ENCODE peak calls at places on chromosomes 11 and 22, in seven cellular contexts. Y is CD8-positive, alpha-beta T cell; Q is adrenal gland; M is cardiac muscle cell; D is body of pancreas; V is CD4-positive, alpha-beta memory T cell; R is breast epithelium. A is an unnamed sample.

GRCh38 chr11:995058-995751 is 41.3 kb downstream of the MUC6 start:
- DNase-seq in Y (no peak), Q (no peak), M (no peak), D (no peak), V (no peak), R (no peak), A (no peak)

GRCh38 chr11:22582011-22582410 is 43.6 kb downstream of the FANCF start:
- DNase-seq in Y (no peak), Q (no peak), M (no peak), D (no peak), V (no peak), R (no peak), A (no peak)

GRCh38 chr11:134515081-134515960 is 103.3 kb upstream of the B3GAT1 start:
- DNase-seq in Y (no peak), Q (no peak), M (no peak), D (no peak), V (no peak), R (no peak), A (no peak)

GRCh38 chr22:43553451-43554258 is 141.8 kb downstream of the MPPED1 start:
- DNase-seq in Y (no peak), Q (no peak), M (no peak), D (no peak), V (no peak), R (no peak), A (no peak)

GRCh38 chr22:37880668-37881440 is 25.2 kb upstream of the MICALL1 start:
- DNase-seq in Y (no peak), Q (no peak), M (no peak), D (no peak), V (no peak), R (no peak), A (no peak)

GRCh38 chr11:1523779-1524178 is 37.2 kb upstream of the MOB2 start:
- DNase-seq in Y (no peak), Q (no peak), M (no peak), D (no peak), V (no peak), R (no peak), A (no peak)

GRCh38 chr11:12634329-12634728 is 39.9 kb upstream of the TEAD1 start:
- DNase-seq in Y (no peak), Q (no peak), M (no peak), D (no peak), V (no peak), R (no peak), A (no peak)

GRCh38 chr22:27512283-27512761 is 289.2 kb downstream of the MN1 start:
- DNase-seq in Y (no peak), Q (peak; percentile 47), M (no peak), D (peak; percentile 79), V (no peak), R (peak; percentile 20), A (no peak)

GRCh38 chr22:31210830-31211503 is 1.1 kb upstream of the LIMK2 start:
- DNase-seq in Y (no peak), Q (peak; percentile 50), M (no peak), D (no peak), V (peak; percentile 21), R (no peak), A (no peak)

GRCh38 chr11:114354076-114354475 is 46.2 kb downstream of the C11orf71 start:
- DNase-seq in Y (no peak), Q (no peak), M (no peak), D (no peak), V (no peak), R (no peak), A (no peak)

GRCh38 chr11:103651341-103651998 is 385.0 kb upstream of the DDI1 start:
- DNase-seq in Y (no peak), Q (no peak), M (no peak), D (no peak), V (no peak), R (no peak), A (no peak)

GRCh38 chr11:132337819-132338416 is 967.5 kb downstream of the NTM start:
- DNase-seq in Y (no peak), Q (no peak), M (no peak), D (no peak), V (no peak), R (no peak), A (no peak)

GRCh38 chr11:83192846-83193245 is 666 bp upstream of the ANKRD42 start:
- DNase-seq in Y (no peak), Q (no peak), M (no peak), D (no peak), V (no peak), R (no peak), A (no peak)

GRCh38 chr11:5237384-5237783 is 3.1 kb upstream of the HBD start:
- DNase-seq in Y (no peak), Q (no peak), M (no peak), D (no peak), V (no peak), R (no peak), A (no peak)

GRCh38 chr11:79616392-79616831 is 175.6 kb upstream of the TENM4 start:
- DNase-seq in Y (no peak), Q (no peak), M (no peak), D (no peak), V (no peak), R (no peak), A (no peak)

GRCh38 chr11:13868710-13869403 is 93.7 kb upstream of the SPON1 start:
- DNase-seq in Y (peak; percentile 12), Q (no peak), M (no peak), D (no peak), V (peak; percentile 87), R (no peak), A (no peak)

GRCh38 chr22:32473388-32473952 is 1.1 kb upstream of the FBXO7 start:
- DNase-seq in Y (no peak), Q (peak; percentile 25), M (peak; percentile 73), D (no peak), V (peak; percentile 60), R (no peak), A (peak; percentile 50)

GRCh38 chr22:45709866-45710265 is 38.2 kb downstream of the ATXN10 start:
- DNase-seq in Y (no peak), Q (no peak), M (no peak), D (no peak), V (no peak), R (no peak), A (no peak)
- H3K27ac ChIP-seq in Y (no peak overlapping the region), Q (peak overlapping the region; percentile 46), M (no peak overlapping the region), D (no peak overlapping the region), V (no peak overlapping the region), R (no peak overlapping the region), A (no peak overlapping the region)

DNA sequence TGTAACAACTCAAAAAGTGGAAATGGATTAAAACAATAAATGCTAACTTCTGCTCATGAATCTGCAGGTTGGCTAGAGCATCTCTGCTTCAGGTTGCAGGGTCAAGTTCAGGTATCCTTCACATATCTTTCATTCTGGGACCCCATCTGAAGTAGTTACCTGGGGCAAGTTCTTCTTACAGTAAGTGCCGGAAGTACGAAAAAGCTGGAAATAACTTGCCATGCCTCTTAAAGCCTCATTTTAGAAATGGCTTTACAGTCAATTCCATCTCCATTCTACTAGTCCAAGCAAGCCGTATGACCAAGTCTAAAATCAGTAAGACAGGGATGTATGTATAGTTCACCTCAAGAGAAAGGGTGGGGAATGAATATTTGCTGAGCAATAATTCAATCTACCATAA is 93.7 kb downstream of the FCHSD2 start:
- DNase-seq in Y (no peak), Q (no peak), M (no peak), D (no peak), V (no peak), R (no peak), A (no peak)
- H3K4me1 ChIP-seq in Y (peaks cover 13% of the 10 kb centered on the region), Q (peaks cover 23% of the 10 kb centered on the region), M (no peaks in the 10 kb centered on the region), D (peaks cover 20% of the 10 kb centered on the region), V (peaks cover 18% of the 10 kb centered on the region), R (no peaks in the 10 kb centered on the region), A (no peaks in the 10 kb centered on the region)

GRCh38 chr11:35507688-35508087 is 17.7 kb downstream of the PAMR1 start:
- DNase-seq in Y (no peak), Q (no peak), M (no peak), D (no peak), V (no peak), R (no peak), A (no peak)
- H3K36me3 ChIP-seq in Y (no peaks in the 10 kb centered on the region), Q (no peaks in the 10 kb centered on the region), M (no peaks in the 10 kb centered on the region), D (no peaks in the 10 kb centered on the region), V (no peaks in the 10 kb centered on the region), R (no peaks in the 10 kb centered on the region), A (no peaks in the 10 kb centered on the region)

DNA sequence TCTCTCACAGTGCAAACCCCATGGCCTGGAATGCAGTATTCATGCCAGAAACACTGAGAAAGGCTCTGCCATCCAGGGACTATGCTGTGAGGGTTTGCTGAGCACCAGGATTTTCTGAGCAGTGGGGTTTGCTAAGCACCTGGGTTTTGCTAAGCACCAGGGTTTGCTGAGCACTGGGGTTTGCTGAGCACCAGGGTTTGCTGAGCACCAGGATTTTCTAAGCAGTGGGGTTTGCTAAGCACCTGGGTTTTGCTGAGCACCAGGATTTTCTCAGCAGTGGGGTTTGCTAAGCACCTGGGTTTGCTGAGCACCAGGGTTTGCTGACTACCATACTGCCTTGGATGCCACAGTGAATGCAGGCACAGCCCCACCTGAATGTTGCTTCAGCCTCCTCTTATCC is 48.3 kb upstream of the SMIM38 start:
- DNase-seq in Y (no peak), Q (no peak), M (no peak), D (no peak), V (no peak), R (no peak), A (no peak)
- H3K27ac ChIP-seq in Y (no peak overlapping the region), Q (no peak overlapping the region), M (no peak overlapping the region), D (no peak overlapping the region), V (no peak overlapping the region), R (no peak overlapping the region), A (no peak overlapping the region)

DNA sequence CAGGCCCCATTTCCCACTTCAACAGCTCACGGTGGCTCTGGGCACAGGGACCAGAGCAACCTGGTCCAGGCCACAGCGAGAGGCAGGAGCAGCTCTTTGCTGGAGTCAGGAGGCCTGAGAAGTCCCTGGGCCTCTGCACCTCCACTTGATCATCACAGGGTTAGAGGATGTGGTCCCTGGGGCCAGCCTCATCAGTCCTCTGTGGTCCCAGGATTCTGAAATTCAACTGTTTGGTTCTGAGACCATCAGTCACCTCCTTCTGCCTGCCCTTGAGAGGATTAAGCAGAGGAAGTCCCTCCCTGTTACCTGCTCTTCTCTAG is 24.9 kb upstream of the CBX7 start:
- DNase-seq in Y (no peak), Q (no peak), M (no peak), D (no peak), V (no peak), R (peak; percentile 18), A (no peak)
- H3K4me1 ChIP-seq in Y (peaks cover 48% of the 10 kb centered on the region), Q (peaks cover 52% of the 10 kb centered on the region), M (peaks cover 26% of the 10 kb centered on the region), D (peaks cover 42% of the 10 kb centered on the region), V (peaks cover 48% of the 10 kb centered on the region), R (peaks cover 24% of the 10 kb centered on the region), A (peaks cover 25% of the 10 kb centered on the region)

GRCh38 chr11:65585396-65586246 is 9.8 kb downstream of the EHBP1L1 start:
- DNase-seq in Y (no peak), Q (no peak), M (no peak), D (no peak), V (no peak), R (no peak), A (no peak)
- H3K36me3 ChIP-seq in Y (peaks cover 8% of the 10 kb centered on the region), Q (peaks cover 21% of the 10 kb centered on the region), M (no peaks in the 10 kb centered on the region), D (no peaks in the 10 kb centered on the region), V (peaks cover 51% of the 10 kb centered on the region), R (no peaks in the 10 kb centered on the region), A (no peaks in the 10 kb centered on the region)

DNA sequence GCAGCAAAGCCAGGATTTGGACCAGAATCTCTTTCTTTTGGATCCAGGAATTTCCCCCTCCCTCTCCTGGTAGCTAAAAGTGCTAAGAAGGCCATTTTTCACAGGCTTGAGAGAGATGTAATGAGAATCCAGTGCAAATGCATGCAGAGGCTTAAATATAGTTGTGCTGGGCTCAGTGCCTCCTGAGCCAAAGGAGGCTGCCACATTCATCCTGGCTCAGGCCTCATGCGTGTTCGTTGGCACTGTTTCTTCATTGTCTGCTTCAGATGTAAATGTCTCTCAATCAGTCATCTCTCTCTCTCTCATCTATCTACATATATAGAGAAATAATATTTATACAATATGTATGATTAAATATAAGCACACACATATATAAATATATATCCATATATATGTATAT is 83.6 kb downstream of the INSC start:
- DNase-seq in Y (no peak), Q (no peak), M (no peak), D (no peak), V (no peak), R (no peak), A (no peak)
- H3K27ac ChIP-seq in Y (no peak overlapping the region), Q (no peak overlapping the region), M (no peak overlapping the region), D (no peak overlapping the region), V (no peak overlapping the region), R (no peak overlapping the region), A (no peak overlapping the region)